ENCODE peak calls at places on chromosomes 5 and 9, in eight cellular contexts. One of them, this sample, is unnamed.

GRCh38 chr5:100647461-100648230 is 112.5 kb downstream of the FAM174A start:
- DNase-seq in epithelial cell of prostate: no peak
- DNase-seq in cardiac fibroblast: peak
- DNase-seq in transverse colon: peak
- DNase-seq in PC-9: no peak
- DNase-seq in nephron progenitor cell: peak
- DNase-seq in stimulated activated CD4-positive, alpha-beta T cell treated with anti-CD3 and anti-CD28 coated beads, TNF-alpha, amount 100 ng/mL, for 1 hour: no peak
- DNase-seq in LoVo: peak
- DNase-seq in this sample: peak

GRCh38 chr9:5799314-5799713 is 33.6 kb downstream of the ERMP1 start:
- DNase-seq in epithelial cell of prostate: no peak
- DNase-seq in transverse colon: no peak
- DNase-seq in PC-9: peak
- DNase-seq in LoVo: no peak
- DNase-seq in cardiac fibroblast: peak
- DNase-seq in stimulated activated CD4-positive, alpha-beta T cell treated with anti-CD3 and anti-CD28 coated beads, TNF-alpha, amount 100 ng/mL, for 1 hour: no peak
- DNase-seq in nephron progenitor cell: no peak
- DNase-seq in this sample: peak

GRCh38 chr9:3263698-3264097 is 262.1 kb downstream of the RFX3 start:
- DNase-seq in epithelial cell of prostate: no peak
- DNase-seq in cardiac fibroblast: no peak
- DNase-seq in PC-9: no peak
- DNase-seq in transverse colon: no peak
- DNase-seq in LoVo: no peak
- DNase-seq in stimulated activated CD4-positive, alpha-beta T cell treated with anti-CD3 and anti-CD28 coated beads, TNF-alpha, amount 100 ng/mL, for 1 hour: no peak
- DNase-seq in nephron progenitor cell: no peak
- DNase-seq in this sample: no peak

GRCh38 chr5:154092356-154092755 is 53.6 kb downstream of the MFAP3 start:
- DNase-seq in nephron progenitor cell: no peak
- DNase-seq in cardiac fibroblast: peak
- DNase-seq in PC-9: peak
- DNase-seq in stimulated activated CD4-positive, alpha-beta T cell treated with anti-CD3 and anti-CD28 coated beads, TNF-alpha, amount 100 ng/mL, for 1 hour: no peak
- DNase-seq in LoVo: no peak
- DNase-seq in epithelial cell of prostate: no peak
- DNase-seq in transverse colon: no peak
- DNase-seq in this sample: peak

GRCh38 chr9:14902561-14902960 is 7.7 kb downstream of the FREM1 start:
- DNase-seq in nephron progenitor cell: no peak
- DNase-seq in epithelial cell of prostate: no peak
- DNase-seq in PC-9: no peak
- DNase-seq in LoVo: no peak
- DNase-seq in cardiac fibroblast: no peak
- DNase-seq in transverse colon: no peak
- DNase-seq in stimulated activated CD4-positive, alpha-beta T cell treated with anti-CD3 and anti-CD28 coated beads, TNF-alpha, amount 100 ng/mL, for 1 hour: no peak
- DNase-seq in this sample: no peak

GRCh38 chr5:69517763-69518212 is 25.2 kb downstream of the OCLN start:
- DNase-seq in epithelial cell of prostate: peak
- DNase-seq in nephron progenitor cell: no peak
- DNase-seq in LoVo: peak
- DNase-seq in stimulated activated CD4-positive, alpha-beta T cell treated with anti-CD3 and anti-CD28 coated beads, TNF-alpha, amount 100 ng/mL, for 1 hour: no peak
- DNase-seq in transverse colon: no peak
- DNase-seq in PC-9: peak
- DNase-seq in cardiac fibroblast: peak
- DNase-seq in this sample: peak

GRCh38 chr5:37830348-37830747 is 9.5 kb downstream of the GDNF start:
- DNase-seq in cardiac fibroblast: no peak
- DNase-seq in stimulated activated CD4-positive, alpha-beta T cell treated with anti-CD3 and anti-CD28 coated beads, TNF-alpha, amount 100 ng/mL, for 1 hour: no peak
- DNase-seq in epithelial cell of prostate: no peak
- DNase-seq in transverse colon: no peak
- DNase-seq in nephron progenitor cell: no peak
- DNase-seq in PC-9: no peak
- DNase-seq in LoVo: no peak
- DNase-seq in this sample: no peak

GRCh38 chr9:134058716-134059115 is 9.1 kb downstream of the BRD3 start:
- DNase-seq in stimulated activated CD4-positive, alpha-beta T cell treated with anti-CD3 and anti-CD28 coated beads, TNF-alpha, amount 100 ng/mL, for 1 hour: no peak
- DNase-seq in PC-9: no peak
- DNase-seq in transverse colon: no peak
- DNase-seq in epithelial cell of prostate: no peak
- DNase-seq in cardiac fibroblast: peak
- DNase-seq in nephron progenitor cell: no peak
- DNase-seq in LoVo: no peak
- DNase-seq in this sample: no peak

GRCh38 chr5:127280494-127281220 is 9.9 kb upstream of the MEGF10 start:
- DNase-seq in epithelial cell of prostate: no peak
- DNase-seq in nephron progenitor cell: no peak
- DNase-seq in transverse colon: no peak
- DNase-seq in PC-9: no peak
- DNase-seq in stimulated activated CD4-positive, alpha-beta T cell treated with anti-CD3 and anti-CD28 coated beads, TNF-alpha, amount 100 ng/mL, for 1 hour: no peak
- DNase-seq in cardiac fibroblast: no peak
- DNase-seq in LoVo: no peak
- DNase-seq in this sample: peak

GRCh38 chr5:148653271-148653839 is 972 bp downstream of the HTR4 start:
- DNase-seq in nephron progenitor cell: no peak
- DNase-seq in transverse colon: no peak
- DNase-seq in cardiac fibroblast: no peak
- DNase-seq in stimulated activated CD4-positive, alpha-beta T cell treated with anti-CD3 and anti-CD28 coated beads, TNF-alpha, amount 100 ng/mL, for 1 hour: no peak
- DNase-seq in LoVo: no peak
- DNase-seq in epithelial cell of prostate: no peak
- DNase-seq in PC-9: no peak
- DNase-seq in this sample: no peak

This sample was measured in hepatocyte.